ENCODE peak calls at places on chromosomes 5 and 9, in seven cellular contexts. One of them, this sample, is unnamed.

GRCh38 chr9:95857896-95858295 is 17.6 kb upstream of the ERCC6L2 start:
- DNase-seq in activated T-cell treated with anti-CD3 and anti-CD28 coated beads, Interleukin-2, amount 50 U/mL, for 72 hours: no peak
- DNase-seq in GM12878: peak; percentile 38
- DNase-seq in ELR: no peak
- DNase-seq in aorta: no peak
- DNase-seq in Right ventricle myocardium superior: no peak
- DNase-seq in RWPE1: no peak
- DNase-seq in this sample: no peak

GRCh38 chr9:125988479-125989050 is 241.4 kb downstream of the PBX3 start:
- DNase-seq in activated T-cell treated with anti-CD3 and anti-CD28 coated beads, Interleukin-2, amount 50 U/mL, for 72 hours: no peak
- DNase-seq in aorta: peak; percentile 68
- DNase-seq in GM12878: no peak
- DNase-seq in RWPE1: no peak
- DNase-seq in ELR: no peak
- DNase-seq in Right ventricle myocardium superior: no peak
- DNase-seq in this sample: no peak

GRCh38 chr9:124357591-124358361 is 57.5 kb downstream of the PSMB7 start:
- DNase-seq in ELR: no peak
- DNase-seq in Right ventricle myocardium superior: no peak
- DNase-seq in GM12878: no peak
- DNase-seq in RWPE1: no peak
- DNase-seq in aorta: no peak
- DNase-seq in activated T-cell treated with anti-CD3 and anti-CD28 coated beads, Interleukin-2, amount 50 U/mL, for 72 hours: no peak
- DNase-seq in this sample: no peak

GRCh38 chr5:163561339-163561738 is 55.9 kb downstream of the MAT2B start:
- DNase-seq in Right ventricle myocardium superior: no peak
- DNase-seq in aorta: no peak
- DNase-seq in activated T-cell treated with anti-CD3 and anti-CD28 coated beads, Interleukin-2, amount 50 U/mL, for 72 hours: no peak
- DNase-seq in GM12878: no peak
- DNase-seq in RWPE1: no peak
- DNase-seq in ELR: no peak
- DNase-seq in this sample: no peak

GRCh38 chr5:135944967-135945560 is 9.7 kb downstream of the LECT2 start:
- DNase-seq in Right ventricle myocardium superior: no peak
- DNase-seq in ELR: peak; percentile 89
- DNase-seq in RWPE1: peak; percentile 63
- DNase-seq in GM12878: no peak
- DNase-seq in activated T-cell treated with anti-CD3 and anti-CD28 coated beads, Interleukin-2, amount 50 U/mL, for 72 hours: peak; percentile 40
- DNase-seq in aorta: no peak
- DNase-seq in this sample: peak; percentile 31

GRCh38 chr5:151186052-151186451 is 28.5 kb upstream of the ANXA6 start:
- DNase-seq in activated T-cell treated with anti-CD3 and anti-CD28 coated beads, Interleukin-2, amount 50 U/mL, for 72 hours: no peak
- DNase-seq in RWPE1: no peak
- DNase-seq in Right ventricle myocardium superior: no peak
- DNase-seq in ELR: no peak
- DNase-seq in GM12878: no peak
- DNase-seq in aorta: no peak
- DNase-seq in this sample: no peak

GRCh38 chr9:138116521-138116920 is 238.9 kb downstream of the CACNA1B start:
- DNase-seq in ELR: no peak
- DNase-seq in aorta: no peak
- DNase-seq in GM12878: no peak
- DNase-seq in Right ventricle myocardium superior: no peak
- DNase-seq in RWPE1: no peak
- DNase-seq in activated T-cell treated with anti-CD3 and anti-CD28 coated beads, Interleukin-2, amount 50 U/mL, for 72 hours: no peak
- DNase-seq in this sample: no peak

GRCh38 chr5:157562111-157562581 is 13.4 kb downstream of the ADAM19 start:
- DNase-seq in activated T-cell treated with anti-CD3 and anti-CD28 coated beads, Interleukin-2, amount 50 U/mL, for 72 hours: no peak
- DNase-seq in Right ventricle myocardium superior: peak; percentile 85
- DNase-seq in RWPE1: no peak
- DNase-seq in GM12878: no peak
- DNase-seq in ELR: peak; percentile 54
- DNase-seq in aorta: peak; percentile 91
- DNase-seq in this sample: no peak

GRCh38 chr5:171432076-171432475 is 12.6 kb downstream of the FGF18 start:
- DNase-seq in aorta: peak; percentile 52
- DNase-seq in Right ventricle myocardium superior: peak; percentile 53
- DNase-seq in ELR: no peak
- DNase-seq in RWPE1: no peak
- DNase-seq in GM12878: no peak
- DNase-seq in activated T-cell treated with anti-CD3 and anti-CD28 coated beads, Interleukin-2, amount 50 U/mL, for 72 hours: no peak
- DNase-seq in this sample: no peak